ENCODE peak calls at places on chromosome 7, in ten cellular contexts. V is lung, Q is left lung, G is A549, E is pancreas, J is HepG2, X is HCT116, L is Panc1, B is upper lobe of right lung, D is upper lobe of left lung. W is an unnamed sample.

GRCh38 chr7:149284343-149284742 is 22.3 kb downstream of the ZNF783 start:
- ATAC-seq in V (no peak), Q (no peak), G (no peak), E (no peak), J (no peak), X (no peak), L (no peak), B (no peak), D (no peak), W (no peak)

GRCh38 chr7:45682836-45683555 is 108.8 kb downstream of the ADCY1 start:
- ATAC-seq in V (no peak), Q (no peak), G (no peak), E (no peak), J (no peak), X (no peak), L (no peak), B (no peak), D (no peak), W (no peak)

GRCh38 chr7:4882742-4883351 is 669 bp downstream of the RADIL start:
- ATAC-seq in V (no peak), Q (peak), G (peak), E (peak), J (peak), X (no peak), L (no peak), B (peak), D (peak), W (no peak)

GRCh38 chr7:139896831-139897230 is 67.8 kb downstream of the TBXAS1 start:
- ATAC-seq in V (no peak), Q (no peak), G (no peak), E (no peak), J (no peak), X (no peak), L (no peak), B (no peak), D (peak), W (no peak)

GRCh38 chr7:35726654-35727053 is 31.7 kb upstream of the HERPUD2 start:
- ATAC-seq in V (no peak), Q (no peak), G (no peak), E (no peak), J (no peak), X (no peak), L (no peak), B (no peak), D (no peak), W (no peak)

GRCh38 chr7:51160990-51161615 is 155.5 kb downstream of the COBL start:
- ATAC-seq in V (peak), Q (peak), G (peak), E (peak), J (peak), X (peak), L (peak), B (peak), D (peak), W (peak)

GRCh38 chr7:37738338-37738737 is 54.8 kb downstream of the GPR141 start:
- ATAC-seq in V (no peak), Q (peak), G (no peak), E (no peak), J (no peak), X (no peak), L (no peak), B (no peak), D (no peak), W (no peak)

GRCh38 chr7:15557686-15558085 is 4.1 kb downstream of the AGMO start:
- ATAC-seq in V (no peak), Q (no peak), G (no peak), E (no peak), J (no peak), X (no peak), L (no peak), B (no peak), D (no peak), W (no peak)

GRCh38 chr7:33076737-33077136 is 14.2 kb upstream of the NT5C3A start:
- ATAC-seq in V (no peak), Q (no peak), G (no peak), E (no peak), J (no peak), X (no peak), L (no peak), B (no peak), D (no peak), W (no peak)

GRCh38 chr7:45917658-45918057 is 3.4 kb downstream of the IGFBP3 start:
- ATAC-seq in V (no peak), Q (peak), G (peak), E (peak), J (peak), X (peak), L (peak), B (peak), D (peak), W (peak)

GRCh38 chr7:135150072-135150782 is 2.4 kb downstream of the TMEM140 start:
- ATAC-seq in V (no peak), Q (no peak), G (no peak), E (no peak), J (no peak), X (no peak), L (no peak), B (peak), D (no peak), W (no peak)

GRCh38 chr7:22445140-22445722 is 54.8 kb downstream of the STEAP1B start:
- ATAC-seq in V (peak), Q (peak), G (no peak), E (peak), J (no peak), X (no peak), L (peak), B (peak), D (peak), W (peak)

GRCh38 chr7:25496394-25497103 is 268.3 kb upstream of the NPVF start:
- ATAC-seq in V (no peak), Q (peak), G (no peak), E (no peak), J (no peak), X (no peak), L (no peak), B (peak), D (peak), W (no peak)

GRCh38 chr7:129742267-129742666 is 130.7 kb downstream of the NRF1 start:
- ATAC-seq in V (no peak), Q (no peak), G (no peak), E (no peak), J (no peak), X (no peak), L (no peak), B (no peak), D (no peak), W (no peak)

GRCh38 chr7:67542916-67543315 is 546.3 kb downstream of the TYW1 start:
- ATAC-seq in V (no peak), Q (no peak), G (no peak), E (no peak), J (no peak), X (no peak), L (no peak), B (no peak), D (no peak), W (no peak)

DNA sequence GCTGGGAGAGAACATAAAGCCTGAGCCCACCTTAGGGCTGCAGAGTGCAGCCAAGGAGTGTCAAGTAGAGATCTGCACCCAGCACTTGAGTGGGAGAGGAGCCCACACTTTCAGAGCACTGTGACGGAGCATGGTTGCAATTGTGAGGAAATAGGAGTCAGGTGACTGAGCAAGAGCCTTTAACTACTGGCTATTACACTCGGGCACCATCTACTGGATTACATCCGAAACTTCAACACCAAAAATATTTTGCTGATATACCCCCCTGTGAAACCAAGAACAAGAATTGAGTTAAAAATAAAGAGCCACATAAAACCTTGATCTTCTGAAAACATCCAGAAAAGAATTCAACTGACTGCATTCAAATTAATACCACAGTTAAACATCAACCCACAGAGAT is 657.9 kb downstream of the NXPH1 start:
- ATAC-seq in V (no peak), Q (no peak), G (no peak), E (no peak), J (no peak), X (no peak), L (no peak), B (no peak), D (no peak), W (no peak)
- TF ChIP-seq CTCF in V (no peak), Q (no peak), G (no peak), E (no peak), J (no peak), X (peak), L (peak), B (no peak), D (no peak), W (no peak)

GRCh38 chr7:80153446-80153845 is 18.8 kb downstream of the GNAI1 start:
- ATAC-seq in V (no peak), Q (peak), G (no peak), E (no peak), J (no peak), X (no peak), L (no peak), B (no peak), D (no peak), W (no peak)

GRCh38 chr7:80147543-80148376 is 13.1 kb downstream of the GNAI1 start:
- ATAC-seq in V (no peak), Q (no peak), G (peak), E (no peak), J (no peak), X (no peak), L (no peak), B (no peak), D (no peak), W (no peak)

GRCh38 chr7:80154656-80155325 is 20.2 kb downstream of the GNAI1 start:
- ATAC-seq in V (no peak), Q (no peak), G (no peak), E (no peak), J (no peak), X (no peak), L (no peak), B (no peak), D (no peak), W (no peak)

GRCh38 chr7:80151274-80151665 is 16.6 kb downstream of the GNAI1 start:
- ATAC-seq in V (no peak), Q (no peak), G (no peak), E (no peak), J (no peak), X (peak), L (no peak), B (no peak), D (no peak), W (no peak)

GRCh38 chr7:80150621-80151273 is 16.1 kb downstream of the GNAI1 start:
- ATAC-seq in V (no peak), Q (peak), G (no peak), E (no peak), J (no peak), X (peak), L (no peak), B (peak), D (no peak), W (no peak)
- H3K4me3 ChIP-seq in V (no peak), Q (no peak), G (no peak), E (no peak), J (no peak), X (no peak), L (no peak), B (no peak), D (no peak), W (no peak)

GRCh38 chr7:141976524-141977245 is 3.1 kb upstream of the TAS2R38 start:
- ATAC-seq in V (no peak), Q (no peak), G (no peak), E (peak), J (no peak), X (peak), L (no peak), B (no peak), D (no peak), W (no peak)
- TF ChIP-seq CTCF in V (no peak), Q (peak), G (peak), E (no peak), J (no peak), X (no peak), L (peak), B (no peak), D (peak), W (no peak)

GRCh38 chr7:150377116-150377979 is 1.8 kb upstream of the ZNF775 start:
- ATAC-seq in V (no peak), Q (peak), G (no peak), E (no peak), J (no peak), X (no peak), L (no peak), B (no peak), D (no peak), W (no peak)
- H3K4me3 ChIP-seq in V (no peak), Q (no peak), G (no peak), E (no peak), J (no peak), X (no peak), L (no peak), B (no peak), D (no peak), W (no peak)

DNA sequence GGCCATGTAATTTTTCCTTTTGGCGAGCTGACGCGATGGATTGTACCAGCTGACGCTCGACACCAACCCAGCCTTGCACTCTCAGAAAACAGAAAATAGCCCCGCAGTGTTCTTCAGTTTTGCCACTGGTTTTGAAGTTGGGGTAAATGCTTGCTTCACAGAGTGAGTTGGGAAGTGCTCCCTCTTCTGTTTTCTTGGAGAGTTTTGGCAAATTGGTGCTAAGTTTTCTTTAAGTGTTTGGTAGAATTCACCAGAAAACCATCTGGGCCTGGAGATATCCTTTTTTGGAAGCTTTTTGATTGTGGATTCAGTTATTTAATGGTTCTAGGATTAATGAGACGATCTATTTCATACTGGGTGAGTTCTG is 252.8 kb downstream of the ELFN1 start:
- ATAC-seq in V (no peak), Q (no peak), G (no peak), E (no peak), J (no peak), X (no peak), L (no peak), B (no peak), D (no peak), W (no peak)
- TF ChIP-seq CTCF in V (no peak), Q (no peak), G (no peak), E (no peak), J (peak), X (peak), L (no peak), B (no peak), D (no peak), W (no peak)

GRCh38 chr7:102021841-102022618 is 204.6 kb downstream of the CUX1 start:
- ATAC-seq in V (no peak), Q (no peak), G (no peak), E (no peak), J (no peak), X (no peak), L (no peak), B (no peak), D (no peak), W (no peak)
- H3K4me3 ChIP-seq in V (no peak), Q (no peak), G (no peak), E (no peak), J (no peak), X (no peak), L (no peak), B (no peak), D (no peak), W (no peak)

GRCh38 chr7:19177269-19177668 is 32.0 kb upstream of the FERD3L start:
- ATAC-seq in V (no peak), Q (no peak), G (no peak), E (no peak), J (no peak), X (no peak), L (peak), B (no peak), D (no peak), W (no peak)
- TF ChIP-seq CTCF in V (no peak), Q (no peak), G (no peak), E (no peak), J (no peak), X (no peak), L (no peak), B (no peak), D (no peak), W (no peak)

GRCh38 chr7:100874300-100874576 is 665 bp upstream of the SRRT start:
- ATAC-seq in V (no peak), Q (peak), G (peak), E (no peak), J (no peak), X (peak), L (peak), B (no peak), D (peak), W (no peak)
- H3K4me3 ChIP-seq in V (peak), Q (peak), G (peak), E (peak), J (peak), X (peak), L (peak), B (peak), D (peak), W (peak)